ENCODE peak calls at places on chromosomes 13 and 19, in five cellular contexts. G is GM23338, U is stomach, B is astrocyte, L is ureter. N is an unnamed sample.

GRCh38 chr13:114017028-114017630 is 43.3 kb upstream of the C13orf46 start:
- DNase-seq in L (no peak), U (no peak), B (no peak), G (peak), N (no peak)

GRCh38 chr13:44317752-44318550 is 55.7 kb upstream of the SERP2 start:
- DNase-seq in U (no peak), G (no peak), L (no peak), B (peak), N (no peak)

GRCh38 chr13:40181203-40181845 is 485.1 kb downstream of the FOXO1 start:
- DNase-seq in G (no peak), U (no peak), L (no peak), B (peak), N (no peak)

GRCh38 chr19:8681345-8682021 is 17.1 kb downstream of the ACTL9 start:
- DNase-seq in U (no peak), L (no peak), G (no peak), B (no peak), N (no peak)

GRCh38 chr19:33801411-33801810 is 4.7 kb downstream of the KCTD15 start:
- DNase-seq in L (no peak), B (no peak), U (no peak), G (no peak), N (no peak)

GRCh38 chr19:50315773-50316448 is 13.3 kb downstream of the KCNC3 start:
- DNase-seq in B (no peak), U (no peak), L (no peak), G (peak), N (peak)

GRCh38 chr19:5957132-5957531 is 20.8 kb downstream of the RANBP3 start:
- DNase-seq in L (no peak), B (peak), U (no peak), G (no peak), N (no peak)

GRCh38 chr19:5713228-5713627 is 6.7 kb downstream of the LONP1 start:
- DNase-seq in L (no peak), B (no peak), U (no peak), G (no peak), N (no peak)

GRCh38 chr19:51572908-51573307 is 1.8 kb downstream of the ZNF175 start:
- DNase-seq in G (no peak), U (no peak), L (no peak), B (peak), N (no peak)

GRCh38 chr13:49022472-49023144 is 46.9 kb downstream of the FNDC3A start:
- DNase-seq in L (no peak), U (no peak), B (peak), G (no peak), N (no peak)

GRCh38 chr13:62453761-62454160 is 1038.1 kb upstream of the PCDH20 start:
- DNase-seq in G (no peak), U (no peak), L (no peak), B (no peak), N (no peak)

GRCh38 chr19:39139305-39140194 is 14.0 kb downstream of the PAK4 start:
- DNase-seq in G (peak), U (no peak), B (no peak), L (no peak), N (no peak)

GRCh38 chr13:24076124-24076523 is 84.4 kb upstream of the SPATA13 start:
- DNase-seq in B (no peak), L (no peak), G (no peak), U (peak), N (no peak)

GRCh38 chr13:101946411-101946810 is 455.4 kb downstream of the FGF14 start:
- DNase-seq in U (no peak), G (no peak), B (no peak), L (no peak), N (no peak)

GRCh38 chr13:73059460-73060250 is 850 bp downstream of the KLF5 start:
- DNase-seq in G (peak), B (no peak), U (peak), L (peak), N (peak)

GRCh38 chr13:110540871-110541525 is 20.5 kb downstream of the RAB20 start:
- DNase-seq in L (no peak), B (no peak), U (no peak), G (no peak), N (peak)

GRCh38 chr13:37621811-37622361 is 23.3 kb upstream of the POSTN start:
- DNase-seq in G (no peak), B (peak), U (no peak), L (no peak), N (no peak)

GRCh38 chr19:38778733-38779132 is 5.4 kb upstream of the LGALS7 start:
- DNase-seq in U (no peak), G (no peak), L (no peak), B (no peak), N (no peak)

GRCh38 chr19:3338541-3339181 is 27.7 kb upstream of the NFIC start:
- DNase-seq in U (peak), L (no peak), G (no peak), B (no peak), N (peak)

GRCh38 chr13:39952244-39953233 is 297.1 kb downstream of the COG6 start:
- DNase-seq in U (no peak), L (no peak), B (peak), G (peak), N (no peak)

GRCh38 chr19:56132316-56132822 is 8.7 kb upstream of the ZNF444 start:
- DNase-seq in L (no peak), B (peak), G (no peak), U (no peak), N (peak)

GRCh38 chr13:79901336-79901735 is 420.4 kb downstream of the NDFIP2 start:
- DNase-seq in L (no peak), G (peak), B (peak), U (no peak), N (no peak)

N was measured in thyroid gland.